ENCODE peak calls at places on chromosomes 7 and 10, in six cellular contexts. One of them, this sample, is unnamed.

GRCh38 chr10:7408003-7408493 is 2.8 kb downstream of the SFMBT2 start:
- DNase-seq in H9: peak; percentile 55
- DNase-seq in naive thymus-derived CD4-positive, alpha-beta T cell: peak; percentile 32
- DNase-seq in mesendoderm: peak; percentile 66
- DNase-seq in right lobe of liver: peak; percentile 54
- DNase-seq in hepatocyte: peak; percentile 41
- DNase-seq in this sample: no peak

GRCh38 chr10:98748298-98748697 is 301.6 kb upstream of the HPS1 start:
- DNase-seq in right lobe of liver: no peak
- DNase-seq in hepatocyte: peak; percentile 53
- DNase-seq in naive thymus-derived CD4-positive, alpha-beta T cell: no peak
- DNase-seq in H9: peak; percentile 28
- DNase-seq in mesendoderm: peak; percentile 58
- DNase-seq in this sample: peak; percentile 25

GRCh38 chr10:124245806-124246440 is 152.5 kb upstream of the CHST15 start:
- DNase-seq in right lobe of liver: no peak
- DNase-seq in naive thymus-derived CD4-positive, alpha-beta T cell: no peak
- DNase-seq in H9: no peak
- DNase-seq in mesendoderm: no peak
- DNase-seq in hepatocyte: no peak
- DNase-seq in this sample: no peak

GRCh38 chr10:58175990-58176910 is 91.4 kb downstream of the IPMK start:
- DNase-seq in mesendoderm: peak; percentile 57
- DNase-seq in naive thymus-derived CD4-positive, alpha-beta T cell: no peak
- DNase-seq in H9: no peak
- DNase-seq in right lobe of liver: no peak
- DNase-seq in hepatocyte: peak; percentile 50
- DNase-seq in this sample: no peak

GRCh38 chr7:1144269-1144771 is 15.7 kb downstream of the ZFAND2A start:
- DNase-seq in naive thymus-derived CD4-positive, alpha-beta T cell: no peak
- DNase-seq in mesendoderm: no peak
- DNase-seq in hepatocyte: no peak
- DNase-seq in H9: no peak
- DNase-seq in right lobe of liver: peak; percentile 81
- DNase-seq in this sample: no peak

GRCh38 chr10:10794776-10795175 is 222.9 kb upstream of the CELF2 start:
- DNase-seq in H9: no peak
- DNase-seq in right lobe of liver: no peak
- DNase-seq in naive thymus-derived CD4-positive, alpha-beta T cell: no peak
- DNase-seq in mesendoderm: peak; percentile 80
- DNase-seq in hepatocyte: no peak
- DNase-seq in this sample: no peak

GRCh38 chr7:157467496-157468212 is 130.8 kb downstream of the DNAJB6 start:
- DNase-seq in mesendoderm: no peak
- DNase-seq in hepatocyte: no peak
- DNase-seq in right lobe of liver: peak; percentile 38
- DNase-seq in H9: peak; percentile 27
- DNase-seq in naive thymus-derived CD4-positive, alpha-beta T cell: no peak
- DNase-seq in this sample: no peak

GRCh38 chr7:38318803-38319416 is 45.5 kb upstream of the TARP start:
- DNase-seq in naive thymus-derived CD4-positive, alpha-beta T cell: no peak
- DNase-seq in hepatocyte: peak; percentile 76
- DNase-seq in H9: peak; percentile 81
- DNase-seq in right lobe of liver: no peak
- DNase-seq in mesendoderm: peak; percentile 97
- DNase-seq in this sample: peak; percentile 66

GRCh38 chr10:125137601-125138438 is 22.5 kb downstream of the CTBP2 start:
- DNase-seq in H9: no peak
- DNase-seq in naive thymus-derived CD4-positive, alpha-beta T cell: no peak
- DNase-seq in right lobe of liver: no peak
- DNase-seq in hepatocyte: peak; percentile 77
- DNase-seq in mesendoderm: no peak
- DNase-seq in this sample: no peak

GRCh38 chr7:19575909-19576557 is 132.8 kb downstream of the POLR1F start:
- DNase-seq in naive thymus-derived CD4-positive, alpha-beta T cell: no peak
- DNase-seq in right lobe of liver: no peak
- DNase-seq in hepatocyte: no peak
- DNase-seq in mesendoderm: no peak
- DNase-seq in H9: no peak
- DNase-seq in this sample: no peak

GRCh38 chr10:76382381-76382851 is 951.0 kb downstream of the LRMDA start:
- DNase-seq in right lobe of liver: no peak
- DNase-seq in mesendoderm: no peak
- DNase-seq in naive thymus-derived CD4-positive, alpha-beta T cell: no peak
- DNase-seq in hepatocyte: no peak
- DNase-seq in H9: no peak
- DNase-seq in this sample: no peak

GRCh38 chr10:114320249-114321116 is 81.4 kb downstream of the VWA2 start:
- DNase-seq in right lobe of liver: no peak
- DNase-seq in H9: peak; percentile 54
- DNase-seq in mesendoderm: peak; percentile 69
- DNase-seq in naive thymus-derived CD4-positive, alpha-beta T cell: no peak
- DNase-seq in hepatocyte: peak; percentile 61
- DNase-seq in this sample: no peak

GRCh38 chr7:124552217-124552616 is 213.4 kb downstream of the GPR37 start:
- DNase-seq in H9: no peak
- DNase-seq in right lobe of liver: no peak
- DNase-seq in mesendoderm: no peak
- DNase-seq in hepatocyte: no peak
- DNase-seq in naive thymus-derived CD4-positive, alpha-beta T cell: no peak
- DNase-seq in this sample: no peak

GRCh38 chr7:113144839-113145238 is 26.5 kb upstream of the SMIM30 start:
- DNase-seq in mesendoderm: peak; percentile 22
- DNase-seq in hepatocyte: no peak
- DNase-seq in H9: no peak
- DNase-seq in right lobe of liver: no peak
- DNase-seq in naive thymus-derived CD4-positive, alpha-beta T cell: no peak
- DNase-seq in this sample: no peak

GRCh38 chr10:97518601-97519043 is 19.9 kb downstream of the UBTD1 start:
- DNase-seq in right lobe of liver: no peak
- DNase-seq in naive thymus-derived CD4-positive, alpha-beta T cell: no peak
- DNase-seq in H9: no peak
- DNase-seq in hepatocyte: no peak
- DNase-seq in mesendoderm: no peak
- DNase-seq in this sample: no peak

GRCh38 chr7:90625051-90625450 is 28.9 kb downstream of the CDK14 start:
- DNase-seq in mesendoderm: peak; percentile 14
- DNase-seq in hepatocyte: no peak
- DNase-seq in H9: no peak
- DNase-seq in right lobe of liver: no peak
- DNase-seq in naive thymus-derived CD4-positive, alpha-beta T cell: no peak
- DNase-seq in this sample: no peak

GRCh38 chr10:99784025-99784730 is 1.7 kb downstream of the ABCC2 start:
- DNase-seq in right lobe of liver: no peak
- DNase-seq in hepatocyte: peak; percentile 33
- DNase-seq in H9: no peak
- DNase-seq in naive thymus-derived CD4-positive, alpha-beta T cell: no peak
- DNase-seq in mesendoderm: no peak
- DNase-seq in this sample: no peak

GRCh38 chr7:92874567-92874966 is 38.2 kb upstream of the CDK6 start:
- DNase-seq in right lobe of liver: no peak
- DNase-seq in mesendoderm: no peak
- DNase-seq in hepatocyte: no peak
- DNase-seq in naive thymus-derived CD4-positive, alpha-beta T cell: no peak
- DNase-seq in H9: no peak
- DNase-seq in this sample: no peak

GRCh38 chr10:34292675-34293074 is 522.4 kb downstream of the PARD3 start:
- DNase-seq in right lobe of liver: no peak
- DNase-seq in hepatocyte: no peak
- DNase-seq in H9: no peak
- DNase-seq in mesendoderm: no peak
- DNase-seq in naive thymus-derived CD4-positive, alpha-beta T cell: no peak
- DNase-seq in this sample: no peak

GRCh38 chr10:3516191-3516590 is 268.8 kb downstream of the KLF6 start:
- DNase-seq in hepatocyte: no peak
- DNase-seq in H9: no peak
- DNase-seq in naive thymus-derived CD4-positive, alpha-beta T cell: no peak
- DNase-seq in mesendoderm: no peak
- DNase-seq in right lobe of liver: no peak
- DNase-seq in this sample: no peak

GRCh38 chr10:132627736-132628512 is 90.3 kb downstream of the INPP5A start:
- DNase-seq in mesendoderm: peak; percentile 62
- DNase-seq in right lobe of liver: no peak
- DNase-seq in H9: no peak
- DNase-seq in hepatocyte: peak; percentile 53
- DNase-seq in naive thymus-derived CD4-positive, alpha-beta T cell: no peak
- DNase-seq in this sample: no peak

GRCh38 chr10:121559321-121559720 is 38.9 kb downstream of the FGFR2 start:
- DNase-seq in right lobe of liver: no peak
- DNase-seq in hepatocyte: no peak
- DNase-seq in H9: no peak
- DNase-seq in mesendoderm: no peak
- DNase-seq in naive thymus-derived CD4-positive, alpha-beta T cell: no peak
- DNase-seq in this sample: no peak

GRCh38 chr10:91919651-91920050 is 3.9 kb upstream of the BTAF1 start:
- DNase-seq in right lobe of liver: no peak
- DNase-seq in naive thymus-derived CD4-positive, alpha-beta T cell: no peak
- DNase-seq in hepatocyte: no peak
- DNase-seq in H9: no peak
- DNase-seq in mesendoderm: no peak
- DNase-seq in this sample: no peak

GRCh38 chr10:15703167-15703880 is 16.4 kb downstream of the ITGA8 start:
- DNase-seq in H9: no peak
- DNase-seq in right lobe of liver: no peak
- DNase-seq in hepatocyte: no peak
- DNase-seq in mesendoderm: peak; percentile 9
- DNase-seq in naive thymus-derived CD4-positive, alpha-beta T cell: no peak
- DNase-seq in this sample: no peak

GRCh38 chr10:114492351-114493037 is 88.2 kb upstream of the AFAP1L2 start:
- DNase-seq in hepatocyte: no peak
- DNase-seq in right lobe of liver: no peak
- DNase-seq in mesendoderm: peak; percentile 33
- DNase-seq in H9: no peak
- DNase-seq in naive thymus-derived CD4-positive, alpha-beta T cell: no peak
- DNase-seq in this sample: no peak

GRCh38 chr7:148815612-148816011 is 68.5 kb downstream of the EZH2 start:
- DNase-seq in mesendoderm: no peak
- DNase-seq in right lobe of liver: no peak
- DNase-seq in naive thymus-derived CD4-positive, alpha-beta T cell: no peak
- DNase-seq in H9: no peak
- DNase-seq in hepatocyte: no peak
- DNase-seq in this sample: no peak

DNA sequence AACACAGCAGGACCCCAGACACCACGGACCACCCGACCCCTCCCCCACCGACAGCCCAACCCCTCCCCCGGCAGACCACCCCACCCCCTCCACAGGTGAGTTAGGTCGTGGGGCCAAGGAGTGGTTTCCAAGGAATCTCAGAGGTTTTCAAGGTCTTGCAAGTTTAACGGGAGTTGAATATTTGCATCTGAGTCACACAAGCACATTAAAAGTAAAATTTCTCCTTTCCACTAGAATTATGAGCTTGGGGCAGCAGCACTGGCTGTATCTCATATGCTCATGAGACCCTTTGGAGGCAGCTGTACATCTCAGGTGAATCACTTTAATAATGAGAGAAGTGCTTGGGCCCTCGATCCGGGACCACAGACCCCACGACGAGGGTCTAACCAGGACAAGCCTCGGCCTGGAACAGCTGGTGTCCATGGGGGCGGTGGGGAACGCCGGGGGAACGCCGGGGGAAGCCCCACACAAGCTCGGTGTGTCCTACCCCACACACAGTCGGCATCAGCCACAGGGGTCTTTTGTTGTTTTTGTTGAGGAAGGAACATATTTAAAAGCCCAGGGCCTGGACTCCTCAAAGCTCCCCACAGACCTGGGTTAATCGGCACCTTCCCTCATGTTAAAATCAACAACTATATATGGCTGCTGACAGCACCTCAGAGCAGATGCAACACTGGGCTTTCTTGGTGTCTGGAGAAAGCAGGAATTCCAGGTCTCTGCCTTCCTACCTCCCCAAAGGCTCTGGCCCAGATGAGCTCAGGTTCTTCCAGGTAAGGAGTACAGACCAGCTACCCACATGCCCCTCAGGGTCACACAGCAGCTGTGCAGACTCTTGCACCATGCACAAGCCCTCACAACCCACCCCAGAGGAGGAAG is 130.3 kb downstream of the DIP2C start:
- DNase-seq in H9: no peak
- DNase-seq in hepatocyte: no peak
- DNase-seq in naive thymus-derived CD4-positive, alpha-beta T cell: no peak
- DNase-seq in mesendoderm: no peak
- DNase-seq in right lobe of liver: no peak
- DNase-seq in this sample: no peak
- H3K4me1 ChIP-seq in H9: peaks cover 11% of the 10 kb centered on the region
- H3K4me1 ChIP-seq in hepatocyte: no peaks in the 10 kb centered on the region
- H3K4me1 ChIP-seq in naive thymus-derived CD4-positive, alpha-beta T cell: no peaks in the 10 kb centered on the region
- H3K4me1 ChIP-seq in mesendoderm: no peaks in the 10 kb centered on the region
- H3K4me1 ChIP-seq in right lobe of liver: no peaks in the 10 kb centered on the region
- H3K4me1 ChIP-seq in this sample: peaks cover 7% of the 10 kb centered on the region

DNA sequence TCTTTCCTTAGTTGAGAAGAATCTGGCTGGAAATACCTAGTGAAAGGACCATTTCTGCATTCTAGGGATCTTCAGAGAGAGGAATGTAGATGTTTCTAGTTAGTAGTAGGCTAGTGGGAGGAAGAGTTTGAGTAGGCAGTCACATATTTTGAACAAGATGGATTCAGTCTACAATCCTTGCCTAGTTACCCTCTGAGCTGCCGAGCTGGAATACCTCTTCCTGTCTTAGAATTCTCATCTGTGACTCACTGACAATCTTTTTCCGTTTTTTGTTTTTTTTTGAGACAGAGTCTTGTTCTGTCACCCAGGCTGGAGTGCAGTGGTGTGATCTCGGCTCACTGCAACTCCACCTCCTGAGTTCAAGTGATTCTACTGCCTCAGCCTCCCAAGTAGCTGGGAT is 30.7 kb upstream of the PLPP4 start:
- DNase-seq in naive thymus-derived CD4-positive, alpha-beta T cell: no peak
- DNase-seq in H9: no peak
- DNase-seq in hepatocyte: no peak
- DNase-seq in mesendoderm: no peak
- DNase-seq in right lobe of liver: no peak
- DNase-seq in this sample: no peak
- H3K27ac ChIP-seq in naive thymus-derived CD4-positive, alpha-beta T cell: no peak overlapping the region
- H3K27ac ChIP-seq in H9: no peak overlapping the region
- H3K27ac ChIP-seq in hepatocyte: no peak overlapping the region
- H3K27ac ChIP-seq in mesendoderm: no peak overlapping the region
- H3K27ac ChIP-seq in right lobe of liver: no peak overlapping the region
- H3K27ac ChIP-seq in this sample: no peak overlapping the region

DNA sequence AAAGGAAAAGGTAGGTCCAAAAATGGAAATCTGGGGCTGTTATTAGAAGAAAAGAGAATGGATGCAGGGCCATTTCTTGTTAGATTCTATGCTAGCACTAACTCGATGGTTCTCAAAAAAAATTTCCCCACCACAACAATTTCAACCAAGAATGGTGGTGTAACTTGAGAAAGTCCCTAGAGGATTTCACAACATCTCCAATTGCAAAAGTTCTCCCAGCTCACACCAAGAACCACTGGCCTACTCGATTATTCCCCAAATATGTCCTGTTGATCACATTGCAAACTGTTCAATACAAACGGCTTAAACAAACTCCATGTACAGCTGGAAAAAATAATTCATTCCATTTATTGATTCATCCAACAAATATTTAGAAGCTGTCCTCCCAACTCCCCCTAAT is 19.1 kb downstream of the TMEM176B start:
- DNase-seq in mesendoderm: no peak
- DNase-seq in naive thymus-derived CD4-positive, alpha-beta T cell: no peak
- DNase-seq in H9: no peak
- DNase-seq in right lobe of liver: no peak
- DNase-seq in hepatocyte: no peak
- DNase-seq in this sample: no peak
- H3K27me3 ChIP-seq in mesendoderm: no peaks in the 10 kb centered on the region
- H3K27me3 ChIP-seq in naive thymus-derived CD4-positive, alpha-beta T cell: no peaks in the 10 kb centered on the region
- H3K27me3 ChIP-seq in H9: no peaks in the 10 kb centered on the region
- H3K27me3 ChIP-seq in right lobe of liver: no peaks in the 10 kb centered on the region
- H3K27me3 ChIP-seq in hepatocyte: no peaks in the 10 kb centered on the region
- H3K27me3 ChIP-seq in this sample: peaks cover 2% of the 10 kb centered on the region

GRCh38 chr7:31049001-31049765 is 2.9 kb upstream of the ADCYAP1R1 start:
- DNase-seq in mesendoderm: no peak
- DNase-seq in naive thymus-derived CD4-positive, alpha-beta T cell: no peak
- DNase-seq in hepatocyte: no peak
- DNase-seq in H9: no peak
- DNase-seq in right lobe of liver: no peak
- DNase-seq in this sample: no peak
- H3K4me1 ChIP-seq in mesendoderm: no peaks in the 10 kb centered on the region
- H3K4me1 ChIP-seq in naive thymus-derived CD4-positive, alpha-beta T cell: no peaks in the 10 kb centered on the region
- H3K4me1 ChIP-seq in hepatocyte: no peaks in the 10 kb centered on the region
- H3K4me1 ChIP-seq in H9: peaks cover 2% of the 10 kb centered on the region
- H3K4me1 ChIP-seq in right lobe of liver: no peaks in the 10 kb centered on the region
- H3K4me1 ChIP-seq in this sample: no peaks in the 10 kb centered on the region

This sample was measured in iPS DF 6.9.